ENCODE peak calls at places on chromosomes 5 and 9, in eight cellular contexts. N is body of pancreas; W is OCI-LY7; O is adrenal gland; L is CD8-positive, alpha-beta T cell; X is psoas muscle; V is cardiac muscle cell; K is mucosa of descending colon. E is an unnamed sample.

GRCh38 chr5:157892974-157893373 is 34.0 kb upstream of the CLINT1 start:
- DNase-seq in N (no peak), W (no peak), O (no peak), L (no peak), X (no peak), V (no peak), K (no peak), E (no peak)

GRCh38 chr5:11384441-11385250 is 519.6 kb downstream of the CTNND2 start:
- DNase-seq in N (peak; percentile 51), W (no peak), O (no peak), L (no peak), X (no peak), V (no peak), K (peak; percentile 38), E (no peak)

GRCh38 chr9:125430611-125431305 is 169.1 kb downstream of the GAPVD1 start:
- DNase-seq in N (no peak), W (no peak), O (no peak), L (no peak), X (no peak), V (no peak), K (no peak), E (no peak)

GRCh38 chr5:97499605-97500004 is 316.6 kb upstream of the RIOK2 start:
- DNase-seq in N (no peak), W (no peak), O (no peak), L (no peak), X (no peak), V (peak; percentile 30), K (no peak), E (peak; percentile 38)

GRCh38 chr5:179307931-179308471 is 37.3 kb downstream of the ADAMTS2 start:
- DNase-seq in N (peak; percentile 6), W (no peak), O (no peak), L (no peak), X (peak; percentile 13), V (no peak), K (peak; percentile 11), E (no peak)

GRCh38 chr9:83473488-83473971 is 64.7 kb downstream of the FRMD3 start:
- DNase-seq in N (no peak), W (no peak), O (no peak), L (no peak), X (no peak), V (peak; percentile 46), K (no peak), E (no peak)

GRCh38 chr9:121529237-121529987 is 29.8 kb upstream of the GGTA1 start:
- DNase-seq in N (peak; percentile 85), W (no peak), O (peak; percentile 97), L (no peak), X (peak; percentile 95), V (peak; percentile 99), K (peak; percentile 70), E (peak; percentile 99)

GRCh38 chr5:79023323-79023722 is 38.2 kb upstream of the ARSB start:
- DNase-seq in N (no peak), W (no peak), O (no peak), L (no peak), X (no peak), V (no peak), K (no peak), E (no peak)

GRCh38 chr9:113492343-113493079 is 29.0 kb downstream of the RGS3 start:
- DNase-seq in N (peak; percentile 37), W (no peak), O (peak; percentile 63), L (no peak), X (peak; percentile 46), V (no peak), K (no peak), E (peak; percentile 26)

GRCh38 chr9:117073539-117074336 is 341.1 kb downstream of the ASTN2 start:
- DNase-seq in N (peak; percentile 18), W (peak; percentile 1), O (no peak), L (no peak), X (no peak), V (peak; percentile 50), K (no peak), E (no peak)

GRCh38 chr5:1004598-1005361 is 3.8 kb upstream of the NKD2 start:
- DNase-seq in N (peak; percentile 73), W (no peak), O (peak; percentile 75), L (peak; percentile 61), X (peak; percentile 84), V (peak; percentile 73), K (peak; percentile 77), E (peak; percentile 54)

GRCh38 chr9:79465171-79465570 is 106.6 kb upstream of the TLE4 start:
- DNase-seq in N (no peak), W (no peak), O (no peak), L (no peak), X (no peak), V (no peak), K (no peak), E (no peak)

GRCh38 chr9:108521063-108521462 is 334.7 kb downstream of the ACTL7B start:
- DNase-seq in N (no peak), W (no peak), O (no peak), L (no peak), X (no peak), V (peak; percentile 68), K (no peak), E (peak; percentile 69)

GRCh38 chr5:67166460-67166871 is 30.1 kb downstream of the CD180 start:
- DNase-seq in N (no peak), W (peak; percentile 36), O (peak; percentile 43), L (peak; percentile 65), X (peak; percentile 66), V (no peak), K (peak; percentile 81), E (no peak)

GRCh38 chr5:67165524-67166459 is 30.8 kb downstream of the CD180 start:
- DNase-seq in N (peak; percentile 74), W (peak; percentile 89), O (peak; percentile 91), L (peak; percentile 74), X (peak; percentile 86), V (peak; percentile 90), K (peak; percentile 89), E (peak; percentile 80)

GRCh38 chr5:67164856-67165523 is 31.6 kb downstream of the CD180 start:
- DNase-seq in N (no peak), W (no peak), O (no peak), L (no peak), X (no peak), V (no peak), K (peak; percentile 27), E (no peak)

GRCh38 chr5:67163863-67164595 is 32.6 kb downstream of the CD180 start:
- DNase-seq in N (no peak), W (no peak), O (no peak), L (no peak), X (no peak), V (no peak), K (peak; percentile 27), E (no peak)

GRCh38 chr5:67166886-67167285 is 29.7 kb downstream of the CD180 start:
- DNase-seq in N (no peak), W (no peak), O (no peak), L (no peak), X (no peak), V (no peak), K (no peak), E (no peak)
- H3K4me3 ChIP-seq in N (no peak overlapping the region), W (peak overlapping the region; percentile 28), O (peak overlapping the region; percentile 55), L (peak overlapping the region; percentile 52), X (peak overlapping the region; percentile 46), V (no peak overlapping the region), K (no peak overlapping the region), E (no peak overlapping the region)

DNA sequence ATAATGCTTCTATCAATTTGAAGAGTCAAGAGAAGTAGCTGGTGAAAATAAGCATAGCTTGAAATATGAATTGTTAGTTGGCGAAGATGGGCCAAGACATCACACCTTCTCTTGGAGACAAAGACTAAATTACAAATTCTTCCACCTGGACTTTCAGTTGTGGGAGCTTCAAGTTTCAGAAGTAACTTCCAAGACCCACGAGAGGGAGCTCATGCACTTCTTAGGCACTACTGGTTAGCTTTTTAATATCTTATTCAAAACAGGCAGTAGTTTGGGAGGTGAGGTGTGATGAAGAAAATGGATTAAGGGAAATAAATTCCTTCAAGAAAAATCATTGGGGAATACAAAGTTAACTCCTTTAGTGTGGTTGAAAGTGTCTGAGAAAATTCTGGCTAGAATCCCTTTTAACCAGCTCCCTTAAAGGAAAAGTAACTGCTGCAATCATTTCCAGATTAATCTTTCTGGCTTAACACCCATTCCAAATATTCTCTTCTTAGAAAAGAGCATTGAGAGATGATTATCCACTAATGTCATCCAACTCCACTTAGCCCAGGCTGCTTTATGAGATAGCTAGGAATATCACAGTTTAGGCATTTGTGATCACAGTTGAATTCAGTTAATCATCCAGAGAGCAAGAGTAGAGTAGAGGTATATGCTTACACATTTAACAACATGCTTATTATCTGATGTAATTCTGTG is 139.5 kb upstream of the DMRTA1 start:
- DNase-seq in N (peak; percentile 46), W (peak; percentile 60), O (peak; percentile 30), L (no peak), X (no peak), V (peak; percentile 62), K (no peak), E (peak; percentile 77)
- TF ChIP-seq CTCF in N (peak; percentile 42), W (peak; percentile 85), O (peak; percentile 54), L (no peak), X (peak; percentile 68), V (peak; percentile 54), K (no peak), E (peak; percentile 83)

GRCh38 chr5:149406203-149406978 is 27.3 kb upstream of the IL17B start:
- DNase-seq in N (no peak), W (no peak), O (peak; percentile 58), L (no peak), X (no peak), V (peak; percentile 96), K (peak; percentile 66), E (peak; percentile 90)

GRCh38 chr5:149409268-149409948 is 30.3 kb upstream of the IL17B start:
- DNase-seq in N (no peak), W (no peak), O (peak; percentile 5), L (no peak), X (no peak), V (peak; percentile 28), K (no peak), E (no peak)

GRCh38 chr5:149406979-149407306 is 27.9 kb upstream of the IL17B start:
- DNase-seq in N (no peak), W (no peak), O (no peak), L (no peak), X (no peak), V (no peak), K (no peak), E (no peak)

GRCh38 chr5:149408252-149409099 is 29.4 kb upstream of the IL17B start:
- DNase-seq in N (no peak), W (no peak), O (no peak), L (no peak), X (no peak), V (no peak), K (no peak), E (no peak)

GRCh38 chr5:149407331-149408251 is 28.5 kb upstream of the IL17B start:
- DNase-seq in N (no peak), W (no peak), O (no peak), L (no peak), X (no peak), V (peak; percentile 46), K (no peak), E (peak; percentile 53)
- H3K4me3 ChIP-seq in N (no peak overlapping the region), W (no peak overlapping the region), O (peak overlapping the region; percentile 55), L (no peak overlapping the region), X (peak overlapping the region; percentile 59), V (no peak overlapping the region), K (peak overlapping the region; percentile 24), E (peak overlapping the region; percentile 56)

GRCh38 chr9:9004844-9005243 is 1205.3 kb upstream of the DMAC1 start:
- DNase-seq in N (no peak), W (no peak), O (no peak), L (no peak), X (no peak), V (no peak), K (no peak), E (no peak)

DNA sequence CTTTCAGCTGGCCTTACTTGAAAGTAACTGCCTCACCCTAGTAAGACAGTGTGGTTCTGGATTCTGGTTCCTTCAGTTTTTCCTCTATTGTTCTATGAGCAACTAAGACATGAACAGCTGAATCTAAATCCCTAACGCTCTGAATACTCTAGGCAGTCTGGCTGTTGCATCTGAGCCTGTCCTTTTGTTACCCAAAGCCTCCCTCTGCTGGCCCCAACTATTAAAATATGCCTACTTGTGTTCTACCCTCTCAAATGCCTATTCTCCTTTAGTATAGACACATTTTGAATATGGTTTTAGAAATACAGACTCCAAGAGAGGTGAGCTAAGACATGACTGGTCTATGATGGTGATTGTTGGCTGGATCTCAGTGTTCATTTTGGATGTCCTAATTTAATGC is 1203.6 kb upstream of the DMAC1 start:
- DNase-seq in N (no peak), W (no peak), O (peak; percentile 51), L (no peak), X (no peak), V (peak; percentile 5), K (no peak), E (peak; percentile 64)
- TF ChIP-seq CTCF in N (no peak), W (no peak), O (peak; percentile 49), L (no peak), X (no peak), V (no peak), K (no peak), E (peak; percentile 37)

E was measured in fibroblast of mammary gland.